ENCODE peak calls at places on chromosomes 16 and 17, in seven cellular contexts. One of them, this sample, is unnamed. For H3K36me3, the result is how much of the 10 kb centered on the place peaks cover.

GRCh38 chr17:6069611-6070279 is 434 bp upstream of the WSCD1 start:
- DNase-seq in tibial nerve: no peak
- DNase-seq in stomach: no peak
- DNase-seq in ovary: no peak
- DNase-seq in GM12878: no peak
- DNase-seq in H1: peak
- DNase-seq in HepG2: no peak
- DNase-seq in this sample: no peak

GRCh38 chr17:36183001-36183810 is 6.8 kb upstream of the TBC1D3B start:
- DNase-seq in tibial nerve: no peak
- DNase-seq in stomach: peak
- DNase-seq in ovary: peak
- DNase-seq in GM12878: no peak
- DNase-seq in H1: peak
- DNase-seq in HepG2: peak
- DNase-seq in this sample: no peak

GRCh38 chr16:76583466-76583865 is 306.3 kb downstream of the CNTNAP4 start:
- DNase-seq in tibial nerve: no peak
- DNase-seq in stomach: no peak
- DNase-seq in ovary: no peak
- DNase-seq in GM12878: no peak
- DNase-seq in H1: no peak
- DNase-seq in HepG2: no peak
- DNase-seq in this sample: no peak

GRCh38 chr17:38559025-38559879 is 46.5 kb downstream of the SRCIN1 start:
- DNase-seq in tibial nerve: peak
- DNase-seq in stomach: peak
- DNase-seq in ovary: peak
- DNase-seq in GM12878: peak
- DNase-seq in H1: peak
- DNase-seq in HepG2: peak
- DNase-seq in this sample: peak

GRCh38 chr17:62705116-62705515 is 77.6 kb downstream of the MRC2 start:
- DNase-seq in tibial nerve: no peak
- DNase-seq in stomach: peak
- DNase-seq in ovary: no peak
- DNase-seq in GM12878: no peak
- DNase-seq in H1: no peak
- DNase-seq in HepG2: no peak
- DNase-seq in this sample: no peak

GRCh38 chr17:17398188-17398927 is 78.4 kb upstream of the MED9 start:
- DNase-seq in tibial nerve: peak
- DNase-seq in stomach: no peak
- DNase-seq in ovary: no peak
- DNase-seq in GM12878: no peak
- DNase-seq in H1: no peak
- DNase-seq in HepG2: no peak
- DNase-seq in this sample: no peak

GRCh38 chr16:14530046-14530445 is 100.0 kb downstream of the PARN start:
- DNase-seq in tibial nerve: no peak
- DNase-seq in stomach: no peak
- DNase-seq in ovary: no peak
- DNase-seq in GM12878: no peak
- DNase-seq in H1: no peak
- DNase-seq in HepG2: no peak
- DNase-seq in this sample: no peak

GRCh38 chr17:82848022-82848592 is 8.3 kb upstream of the ZNF750 start:
- DNase-seq in tibial nerve: no peak
- DNase-seq in stomach: peak
- DNase-seq in ovary: peak
- DNase-seq in GM12878: no peak
- DNase-seq in H1: no peak
- DNase-seq in HepG2: peak
- DNase-seq in this sample: no peak

GRCh38 chr17:72501404-72502110 is 380.7 kb downstream of the SOX9 start:
- DNase-seq in tibial nerve: peak
- DNase-seq in stomach: peak
- DNase-seq in ovary: no peak
- DNase-seq in GM12878: no peak
- DNase-seq in H1: no peak
- DNase-seq in HepG2: peak
- DNase-seq in this sample: no peak

GRCh38 chr17:3821101-3821500 is 20.1 kb upstream of the ITGAE start:
- DNase-seq in tibial nerve: no peak
- DNase-seq in stomach: no peak
- DNase-seq in ovary: no peak
- DNase-seq in GM12878: no peak
- DNase-seq in H1: no peak
- DNase-seq in HepG2: no peak
- DNase-seq in this sample: no peak

GRCh38 chr17:19383681-19384470 is 3.1 kb downstream of the MFAP4 start:
- DNase-seq in tibial nerve: no peak
- DNase-seq in stomach: no peak
- DNase-seq in ovary: peak
- DNase-seq in GM12878: no peak
- DNase-seq in H1: no peak
- DNase-seq in HepG2: no peak
- DNase-seq in this sample: peak

GRCh38 chr16:10594312-10594950 is 14.0 kb upstream of the EMP2 start:
- DNase-seq in tibial nerve: no peak
- DNase-seq in stomach: peak
- DNase-seq in ovary: no peak
- DNase-seq in GM12878: no peak
- DNase-seq in H1: no peak
- DNase-seq in HepG2: no peak
- DNase-seq in this sample: peak

GRCh38 chr16:29014561-29015029 is 29.7 kb downstream of the LAT start:
- DNase-seq in tibial nerve: no peak
- DNase-seq in stomach: no peak
- DNase-seq in ovary: no peak
- DNase-seq in GM12878: no peak
- DNase-seq in H1: no peak
- DNase-seq in HepG2: no peak
- DNase-seq in this sample: no peak

GRCh38 chr16:81035975-81036750 is 521 bp downstream of the ATMIN start:
- DNase-seq in tibial nerve: no peak
- DNase-seq in stomach: peak
- DNase-seq in ovary: no peak
- DNase-seq in GM12878: no peak
- DNase-seq in H1: peak
- DNase-seq in HepG2: peak
- DNase-seq in this sample: no peak

GRCh38 chr16:85639529-85640253 is 26.6 kb downstream of the GSE1 start:
- DNase-seq in tibial nerve: no peak
- DNase-seq in stomach: peak
- DNase-seq in ovary: no peak
- DNase-seq in GM12878: no peak
- DNase-seq in H1: no peak
- DNase-seq in HepG2: no peak
- DNase-seq in this sample: peak

GRCh38 chr17:49987290-49987585 is 7.8 kb downstream of the DLX3 start:
- DNase-seq in tibial nerve: no peak
- DNase-seq in stomach: no peak
- DNase-seq in ovary: peak
- DNase-seq in GM12878: no peak
- DNase-seq in H1: peak
- DNase-seq in HepG2: no peak
- DNase-seq in this sample: peak

GRCh38 chr17:2701161-2701995 is 10.2 kb downstream of the CLUH start:
- DNase-seq in tibial nerve: peak
- DNase-seq in stomach: no peak
- DNase-seq in ovary: peak
- DNase-seq in GM12878: no peak
- DNase-seq in H1: no peak
- DNase-seq in HepG2: no peak
- DNase-seq in this sample: peak

GRCh38 chr16:369866-370436 is 387 bp downstream of the MRPL28 start:
- DNase-seq in tibial nerve: no peak
- DNase-seq in stomach: peak
- DNase-seq in ovary: no peak
- DNase-seq in GM12878: no peak
- DNase-seq in H1: peak
- DNase-seq in HepG2: no peak
- DNase-seq in this sample: no peak

DNA sequence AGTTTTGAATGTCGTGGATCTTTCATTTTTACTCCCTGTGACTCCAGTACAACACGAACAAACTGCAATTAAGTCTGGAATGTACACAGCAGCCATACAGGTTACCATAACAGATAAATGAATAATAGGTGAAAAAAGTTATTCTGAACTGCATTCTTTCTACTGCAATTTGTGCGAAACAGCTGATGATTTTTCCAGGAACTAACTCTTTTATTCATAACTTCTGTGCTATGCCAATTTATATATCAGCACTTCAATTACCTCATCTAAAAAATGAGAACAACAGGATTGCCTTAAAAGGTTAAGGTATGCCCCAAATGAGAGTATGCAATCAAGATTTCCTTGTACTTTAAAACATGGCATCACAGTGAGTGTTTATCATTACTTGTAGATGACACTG is 238.9 kb downstream of the CDH8 start:
- DNase-seq in tibial nerve: no peak
- DNase-seq in stomach: no peak
- DNase-seq in ovary: no peak
- DNase-seq in GM12878: no peak
- DNase-seq in H1: no peak
- DNase-seq in HepG2: no peak
- DNase-seq in this sample: no peak
- H3K36me3 ChIP-seq in tibial nerve: under half
- H3K36me3 ChIP-seq in stomach: under half
- H3K36me3 ChIP-seq in ovary: under half
- H3K36me3 ChIP-seq in GM12878: under half
- H3K36me3 ChIP-seq in H1: under half
- H3K36me3 ChIP-seq in HepG2: under half
- H3K36me3 ChIP-seq in this sample: under half

DNA sequence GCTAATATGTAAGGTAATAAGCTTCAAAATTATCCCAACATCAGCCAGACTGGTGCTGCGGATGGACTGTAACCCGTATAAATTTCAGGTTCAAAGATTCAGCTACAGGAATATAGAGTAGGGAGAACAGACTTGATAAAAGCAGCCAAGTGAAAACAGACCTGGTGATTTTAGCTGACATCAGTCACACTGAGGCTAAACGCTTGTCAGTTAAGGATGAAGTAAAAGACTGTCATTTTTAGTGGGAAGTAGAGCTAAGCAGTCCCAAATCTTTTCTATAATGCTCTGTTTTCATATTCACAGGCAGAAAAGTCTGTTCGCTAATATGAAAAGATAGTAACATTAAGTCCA is 35.4 kb downstream of the CMTM4 start:
- DNase-seq in tibial nerve: no peak
- DNase-seq in stomach: no peak
- DNase-seq in ovary: no peak
- DNase-seq in GM12878: no peak
- DNase-seq in H1: no peak
- DNase-seq in HepG2: no peak
- DNase-seq in this sample: no peak
- TF ChIP-seq EP300 in tibial nerve: no peak
- TF ChIP-seq EP300 in stomach: no peak
- TF ChIP-seq EP300 in ovary: no peak
- TF ChIP-seq EP300 in GM12878: no peak
- TF ChIP-seq EP300 in H1: no peak
- TF ChIP-seq EP300 in HepG2: no peak
- TF ChIP-seq EP300 in this sample: no peak

GRCh38 chr17:67696347-67696746 is 21.4 kb upstream of the NOL11 start:
- DNase-seq in tibial nerve: no peak
- DNase-seq in stomach: no peak
- DNase-seq in ovary: no peak
- DNase-seq in GM12878: no peak
- DNase-seq in H1: no peak
- DNase-seq in HepG2: no peak
- DNase-seq in this sample: no peak
- H3K36me3 ChIP-seq in tibial nerve: under half
- H3K36me3 ChIP-seq in stomach: under half
- H3K36me3 ChIP-seq in ovary: under half
- H3K36me3 ChIP-seq in GM12878: under half
- H3K36me3 ChIP-seq in H1: under half
- H3K36me3 ChIP-seq in HepG2: under half
- H3K36me3 ChIP-seq in this sample: under half

GRCh38 chr16:21524068-21524751 is 75.2 kb upstream of the METTL9 start:
- DNase-seq in tibial nerve: no peak
- DNase-seq in stomach: no peak
- DNase-seq in ovary: no peak
- DNase-seq in GM12878: no peak
- DNase-seq in H1: no peak
- DNase-seq in HepG2: peak
- DNase-seq in this sample: no peak

GRCh38 chr16:21523411-21524067 is 75.8 kb upstream of the METTL9 start:
- DNase-seq in tibial nerve: no peak
- DNase-seq in stomach: no peak
- DNase-seq in ovary: no peak
- DNase-seq in GM12878: no peak
- DNase-seq in H1: no peak
- DNase-seq in HepG2: peak
- DNase-seq in this sample: no peak

DNA sequence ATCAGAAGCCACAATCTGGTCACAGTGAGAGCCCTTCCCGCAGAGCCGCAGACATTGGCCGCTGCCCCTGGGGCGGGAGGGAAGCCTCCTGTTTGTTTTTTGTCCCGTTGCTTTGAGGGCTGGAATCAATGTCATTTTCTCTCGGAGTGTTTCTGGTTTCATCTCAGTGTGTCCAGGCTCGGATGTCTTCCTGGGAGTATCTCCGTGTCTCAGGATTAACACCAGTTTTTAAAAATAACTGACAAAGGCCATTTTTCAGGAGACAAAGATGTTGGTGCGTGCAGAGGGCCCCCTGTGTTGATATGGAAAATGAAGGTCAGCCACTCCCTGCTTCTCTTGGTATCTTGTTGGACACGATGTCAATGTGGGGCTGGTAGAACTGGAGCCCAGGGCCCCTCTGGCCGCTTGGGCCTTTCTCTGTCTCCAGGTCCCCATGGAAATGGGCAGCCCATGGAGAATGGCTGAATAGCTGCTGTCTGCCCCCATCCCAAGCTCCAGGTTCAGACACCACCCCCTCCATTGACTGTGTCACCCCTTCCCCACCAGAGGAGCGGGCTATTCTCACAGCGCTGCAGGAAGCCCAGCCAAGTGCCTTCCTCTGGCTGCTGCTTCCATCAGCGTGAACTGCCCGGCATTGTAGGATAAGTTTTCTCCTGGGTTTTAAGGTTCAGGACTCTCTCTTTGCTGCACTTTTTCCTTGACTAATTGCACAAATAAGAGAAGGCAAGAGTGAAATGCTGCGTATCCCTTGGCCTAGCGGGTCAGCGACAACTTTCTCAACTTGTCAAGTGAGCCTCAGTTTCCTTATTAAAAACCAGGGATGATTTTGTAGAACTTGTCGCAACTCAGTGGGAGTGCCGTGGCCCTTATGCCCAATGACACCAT is 72.2 kb upstream of the METTL9 start:
- DNase-seq in tibial nerve: no peak
- DNase-seq in stomach: no peak
- DNase-seq in ovary: no peak
- DNase-seq in GM12878: no peak
- DNase-seq in H1: no peak
- DNase-seq in HepG2: peak
- DNase-seq in this sample: no peak
- TF ChIP-seq EP300 in tibial nerve: no peak
- TF ChIP-seq EP300 in stomach: no peak
- TF ChIP-seq EP300 in ovary: no peak
- TF ChIP-seq EP300 in GM12878: no peak
- TF ChIP-seq EP300 in H1: no peak
- TF ChIP-seq EP300 in HepG2: no peak
- TF ChIP-seq EP300 in this sample: no peak